ENCODE peak calls at places on chromosomes 2 and 18, in five cellular contexts. One of them, this sample, is unnamed.
A peak's percentile ranks its signal among the peaks of the same experiment; 100 is the strongest.

GRCh38 chr18:48605408-48605845 is 66.6 kb downstream of the CTIF start:
- DNase-seq in endothelial cell: peak; percentile 62
- DNase-seq in Panc1: no peak
- DNase-seq in GM10248: peak; percentile 61
- DNase-seq in fibroblast of the aortic adventitia: no peak
- DNase-seq in this sample: no peak

GRCh38 chr2:39266139-39266805 is 22.5 kb upstream of the CDKL4 start:
- DNase-seq in fibroblast of the aortic adventitia: no peak
- DNase-seq in endothelial cell: no peak
- DNase-seq in Panc1: no peak
- DNase-seq in GM10248: peak; percentile 24
- DNase-seq in this sample: peak; percentile 34

GRCh38 chr2:102621630-102622029 is 2.3 kb downstream of the SLC9A2 start:
- DNase-seq in endothelial cell: no peak
- DNase-seq in fibroblast of the aortic adventitia: no peak
- DNase-seq in GM10248: no peak
- DNase-seq in Panc1: no peak
- DNase-seq in this sample: no peak

GRCh38 chr2:125456851-125457250 is 1199.1 kb upstream of the GYPC start:
- DNase-seq in fibroblast of the aortic adventitia: no peak
- DNase-seq in Panc1: no peak
- DNase-seq in endothelial cell: no peak
- DNase-seq in GM10248: no peak
- DNase-seq in this sample: no peak

GRCh38 chr2:869357-869871 is 81.2 kb upstream of the SNTG2 start:
- DNase-seq in endothelial cell: no peak
- DNase-seq in Panc1: no peak
- DNase-seq in GM10248: no peak
- DNase-seq in fibroblast of the aortic adventitia: no peak
- DNase-seq in this sample: no peak

GRCh38 chr2:160381425-160381951 is 112.1 kb downstream of the RBMS1 start:
- DNase-seq in fibroblast of the aortic adventitia: peak; percentile 88
- DNase-seq in GM10248: no peak
- DNase-seq in endothelial cell: no peak
- DNase-seq in Panc1: no peak
- DNase-seq in this sample: no peak

GRCh38 chr2:96534701-96535181 is 1.8 kb upstream of the ARID5A start:
- DNase-seq in fibroblast of the aortic adventitia: no peak
- DNase-seq in Panc1: no peak
- DNase-seq in endothelial cell: no peak
- DNase-seq in GM10248: no peak
- DNase-seq in this sample: no peak

GRCh38 chr2:191319181-191319580 is 74.0 kb downstream of the MYO1B start:
- DNase-seq in GM10248: no peak
- DNase-seq in Panc1: no peak
- DNase-seq in endothelial cell: no peak
- DNase-seq in fibroblast of the aortic adventitia: peak; percentile 46
- DNase-seq in this sample: no peak

GRCh38 chr2:3129867-3130266 is 247.8 kb downstream of the EIPR1 start:
- DNase-seq in Panc1: no peak
- DNase-seq in fibroblast of the aortic adventitia: no peak
- DNase-seq in endothelial cell: no peak
- DNase-seq in GM10248: no peak
- DNase-seq in this sample: no peak

GRCh38 chr2:71598526-71598925 is 145.2 kb downstream of the DYSF start:
- DNase-seq in Panc1: no peak
- DNase-seq in endothelial cell: no peak
- DNase-seq in fibroblast of the aortic adventitia: no peak
- DNase-seq in GM10248: no peak
- DNase-seq in this sample: no peak

GRCh38 chr2:102509749-102510148 is 36.7 kb downstream of the SLC9A4 start:
- DNase-seq in GM10248: no peak
- DNase-seq in endothelial cell: no peak
- DNase-seq in fibroblast of the aortic adventitia: peak; percentile 56
- DNase-seq in Panc1: no peak
- DNase-seq in this sample: peak; percentile 26

GRCh38 chr2:73291093-73291460 is 2.3 kb downstream of the EGR4 start:
- DNase-seq in Panc1: no peak
- DNase-seq in GM10248: peak; percentile 74
- DNase-seq in fibroblast of the aortic adventitia: peak; percentile 45
- DNase-seq in endothelial cell: peak; percentile 72
- DNase-seq in this sample: peak; percentile 79

GRCh38 chr18:7575465-7576026 is 8.4 kb downstream of the PTPRM start:
- DNase-seq in GM10248: no peak
- DNase-seq in endothelial cell: no peak
- DNase-seq in Panc1: no peak
- DNase-seq in fibroblast of the aortic adventitia: peak; percentile 49
- DNase-seq in this sample: no peak

GRCh38 chr18:74288730-74289129 is 3.0 kb downstream of the CYB5A start:
- DNase-seq in endothelial cell: no peak
- DNase-seq in fibroblast of the aortic adventitia: peak; percentile 56
- DNase-seq in Panc1: no peak
- DNase-seq in GM10248: no peak
- DNase-seq in this sample: no peak

GRCh38 chr2:234840336-234840735 is 111.5 kb upstream of the SH3BP4 start:
- DNase-seq in endothelial cell: peak; percentile 42
- DNase-seq in fibroblast of the aortic adventitia: peak; percentile 97
- DNase-seq in GM10248: no peak
- DNase-seq in Panc1: peak; percentile 35
- DNase-seq in this sample: no peak

GRCh38 chr18:45806226-45806625 is 19.2 kb upstream of the SIGLEC15 start:
- DNase-seq in GM10248: no peak
- DNase-seq in fibroblast of the aortic adventitia: peak; percentile 86
- DNase-seq in endothelial cell: no peak
- DNase-seq in Panc1: no peak
- DNase-seq in this sample: no peak

GRCh38 chr2:207067476-207067875 is 98.3 kb downstream of the KLF7 start:
- DNase-seq in fibroblast of the aortic adventitia: no peak
- DNase-seq in endothelial cell: no peak
- DNase-seq in GM10248: no peak
- DNase-seq in Panc1: no peak
- DNase-seq in this sample: no peak

GRCh38 chr18:61702007-61702406 is 190.8 kb downstream of the RNF152 start:
- DNase-seq in Panc1: no peak
- DNase-seq in GM10248: no peak
- DNase-seq in fibroblast of the aortic adventitia: peak; percentile 83
- DNase-seq in endothelial cell: no peak
- DNase-seq in this sample: no peak

GRCh38 chr18:46696268-46696667 is 39.2 kb upstream of the LOXHD1 start:
- DNase-seq in GM10248: no peak
- DNase-seq in endothelial cell: no peak
- DNase-seq in Panc1: no peak
- DNase-seq in fibroblast of the aortic adventitia: no peak
- DNase-seq in this sample: no peak

GRCh38 chr2:168584934-168585333 is 128.9 kb downstream of the CERS6 start:
- DNase-seq in Panc1: no peak
- DNase-seq in endothelial cell: no peak
- DNase-seq in GM10248: no peak
- DNase-seq in fibroblast of the aortic adventitia: no peak
- DNase-seq in this sample: no peak

DNA sequence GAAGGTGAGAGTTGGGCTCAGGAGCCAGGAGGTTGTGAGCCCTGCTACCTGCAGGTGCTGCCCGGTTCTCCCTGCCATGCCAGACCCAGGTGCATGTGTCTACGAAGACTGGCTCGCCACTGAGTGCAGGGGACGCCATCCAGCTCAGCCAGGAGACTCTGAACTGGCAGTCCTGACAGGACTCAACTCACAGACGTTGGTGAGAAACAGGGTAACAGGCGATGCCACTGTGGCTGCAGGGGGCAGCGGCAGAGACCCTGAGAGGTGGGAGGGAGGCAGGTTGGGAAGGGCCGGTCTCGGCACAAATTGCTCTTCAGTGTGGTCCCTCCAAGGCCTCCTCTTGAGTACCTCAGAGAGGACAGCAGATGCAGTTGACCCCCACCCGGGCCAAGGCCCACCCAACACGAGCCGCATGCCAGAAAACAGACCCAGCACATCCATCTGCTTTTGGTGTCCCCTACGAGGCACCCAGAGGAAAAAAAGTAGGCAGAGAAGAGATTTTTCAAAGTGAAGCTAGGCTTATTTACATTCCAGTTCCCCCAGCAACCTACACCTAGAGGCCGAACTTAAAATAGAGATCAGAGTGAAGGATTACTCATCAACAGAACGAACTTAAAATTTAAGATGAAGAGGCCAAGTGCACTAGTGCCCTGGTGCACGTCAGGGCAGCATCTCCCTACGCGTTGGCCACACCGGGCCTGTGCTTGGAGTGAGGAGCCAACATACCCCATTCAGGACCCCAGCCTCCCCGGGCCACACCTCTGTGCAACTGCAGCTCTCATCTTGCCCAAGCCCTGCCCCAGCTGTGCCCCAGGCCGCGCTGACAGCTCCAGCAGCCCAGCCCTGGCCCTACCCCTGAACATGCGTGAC is 184.7 kb downstream of the SEPTIN10 start:
- DNase-seq in Panc1: no peak
- DNase-seq in fibroblast of the aortic adventitia: no peak
- DNase-seq in endothelial cell: no peak
- DNase-seq in GM10248: no peak
- DNase-seq in this sample: no peak
- TF ChIP-seq CTCF in Panc1: no peak
- TF ChIP-seq CTCF in fibroblast of the aortic adventitia: no peak
- TF ChIP-seq CTCF in endothelial cell: no peak
- TF ChIP-seq CTCF in GM10248: no peak
- TF ChIP-seq CTCF in this sample: no peak

GRCh38 chr2:75288760-75289159 is 89.4 kb upstream of the TACR1 start:
- DNase-seq in GM10248: no peak
- DNase-seq in fibroblast of the aortic adventitia: no peak
- DNase-seq in Panc1: no peak
- DNase-seq in endothelial cell: no peak
- DNase-seq in this sample: no peak

GRCh38 chr2:75287624-75288313 is 88.4 kb upstream of the TACR1 start:
- DNase-seq in fibroblast of the aortic adventitia: no peak
- DNase-seq in endothelial cell: no peak
- DNase-seq in GM10248: peak; percentile 23
- DNase-seq in Panc1: no peak
- DNase-seq in this sample: peak; percentile 15

GRCh38 chr2:75292826-75293225 is 93.5 kb upstream of the TACR1 start:
- DNase-seq in endothelial cell: no peak
- DNase-seq in fibroblast of the aortic adventitia: peak; percentile 87
- DNase-seq in GM10248: no peak
- DNase-seq in Panc1: no peak
- DNase-seq in this sample: no peak

GRCh38 chr2:75289771-75290170 is 90.5 kb upstream of the TACR1 start:
- DNase-seq in fibroblast of the aortic adventitia: peak; percentile 30
- DNase-seq in GM10248: no peak
- DNase-seq in endothelial cell: no peak
- DNase-seq in Panc1: no peak
- DNase-seq in this sample: no peak

DNA sequence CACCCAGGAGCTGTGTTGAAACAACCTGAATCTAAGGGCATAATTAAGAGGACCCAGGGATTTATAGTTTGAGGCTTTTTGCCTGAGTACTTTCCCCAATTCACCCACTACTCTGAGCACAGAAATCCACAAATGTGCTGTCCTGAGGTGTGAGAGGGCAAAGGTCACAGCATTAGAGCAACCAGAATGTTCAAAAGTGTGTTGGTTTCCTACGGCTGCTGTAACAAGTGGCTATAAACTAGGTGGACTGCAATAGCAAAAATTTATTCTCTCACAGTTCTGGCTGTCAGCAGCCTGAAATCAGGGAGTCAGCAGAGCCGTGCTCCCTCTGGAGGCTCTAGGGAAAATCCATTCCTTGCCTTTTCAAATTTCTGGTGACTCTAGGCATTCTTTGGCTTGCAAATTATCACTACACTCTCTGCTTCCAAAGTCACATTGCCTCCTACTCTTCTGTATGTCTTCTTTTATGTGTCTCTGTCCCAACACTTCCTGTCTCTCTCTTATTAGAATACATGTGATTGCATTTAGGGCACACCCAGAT is 91.3 kb upstream of the TACR1 start:
- DNase-seq in GM10248: no peak
- DNase-seq in endothelial cell: no peak
- DNase-seq in Panc1: no peak
- DNase-seq in fibroblast of the aortic adventitia: peak; percentile 54
- DNase-seq in this sample: no peak
- TF ChIP-seq CTCF in GM10248: no peak
- TF ChIP-seq CTCF in endothelial cell: no peak
- TF ChIP-seq CTCF in Panc1: peak; percentile 20
- TF ChIP-seq CTCF in fibroblast of the aortic adventitia: peak; percentile 69
- TF ChIP-seq CTCF in this sample: no peak

GRCh38 chr18:631560-631959 is 25.9 kb upstream of the TYMS start:
- DNase-seq in GM10248: no peak
- DNase-seq in fibroblast of the aortic adventitia: no peak
- DNase-seq in endothelial cell: no peak
- DNase-seq in Panc1: no peak
- DNase-seq in this sample: no peak

GRCh38 chr18:634551-635045 is 22.9 kb upstream of the TYMS start:
- DNase-seq in GM10248: no peak
- DNase-seq in Panc1: no peak
- DNase-seq in fibroblast of the aortic adventitia: peak; percentile 41
- DNase-seq in endothelial cell: no peak
- DNase-seq in this sample: no peak

GRCh38 chr18:627211-627610 is 30.2 kb upstream of the TYMS start:
- DNase-seq in GM10248: no peak
- DNase-seq in fibroblast of the aortic adventitia: peak; percentile 64
- DNase-seq in endothelial cell: no peak
- DNase-seq in Panc1: no peak
- DNase-seq in this sample: no peak

GRCh38 chr18:623760-624620 is 27.2 kb downstream of the CLUL1 start:
- DNase-seq in endothelial cell: peak; percentile 75
- DNase-seq in fibroblast of the aortic adventitia: peak; percentile 87
- DNase-seq in Panc1: no peak
- DNase-seq in GM10248: peak; percentile 55
- DNase-seq in this sample: peak; percentile 46

DNA sequence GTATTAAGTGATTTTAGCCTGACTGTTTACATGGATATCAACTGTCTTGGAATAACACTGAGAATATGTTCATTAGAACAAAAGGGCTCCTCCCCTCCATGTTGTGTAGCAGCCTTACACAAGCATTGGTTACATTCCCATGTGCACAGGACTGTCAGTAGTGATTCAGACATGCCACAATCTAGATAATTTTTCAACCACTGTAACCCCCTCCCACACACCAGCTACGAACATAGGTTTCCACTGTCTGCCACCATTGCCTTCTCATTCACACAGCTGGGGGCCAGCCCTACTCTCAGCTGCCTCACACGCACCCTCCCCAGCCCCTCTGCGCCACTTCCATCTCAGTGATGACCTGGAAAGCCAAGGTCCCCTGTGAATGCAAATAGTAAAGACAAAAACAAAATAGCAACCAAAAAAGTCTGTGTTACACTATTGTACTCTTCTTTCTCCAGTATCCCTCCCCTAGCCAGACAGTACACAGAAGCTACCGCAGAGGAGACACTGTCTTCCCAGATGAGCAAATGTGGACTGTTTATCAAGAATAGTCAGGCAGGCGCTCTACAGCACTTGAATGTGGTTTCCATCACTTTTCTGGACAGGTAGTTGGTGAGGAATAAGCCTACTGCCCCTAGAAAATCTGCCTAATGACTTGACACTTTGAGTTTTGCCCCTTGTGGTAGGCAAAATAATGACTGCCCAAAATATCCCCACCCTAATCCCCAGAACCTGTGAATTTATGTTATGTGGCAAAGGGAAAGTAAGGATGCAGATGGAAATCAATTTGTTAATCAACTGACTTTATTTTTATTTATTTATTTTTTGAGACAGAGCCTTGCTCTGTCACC is 27.9 kb upstream of the TYMS start:
- DNase-seq in fibroblast of the aortic adventitia: no peak
- DNase-seq in endothelial cell: no peak
- DNase-seq in GM10248: no peak
- DNase-seq in Panc1: no peak
- DNase-seq in this sample: no peak
- TF ChIP-seq CTCF in fibroblast of the aortic adventitia: peak; percentile 33
- TF ChIP-seq CTCF in endothelial cell: peak; percentile 58
- TF ChIP-seq CTCF in GM10248: no peak
- TF ChIP-seq CTCF in Panc1: no peak
- TF ChIP-seq CTCF in this sample: no peak

GRCh38 chr2:218516614-218517013 is 51.5 kb downstream of the USP37 start:
- DNase-seq in endothelial cell: no peak
- DNase-seq in GM10248: no peak
- DNase-seq in Panc1: no peak
- DNase-seq in fibroblast of the aortic adventitia: peak; percentile 9
- DNase-seq in this sample: no peak
- TF ChIP-seq CTCF in endothelial cell: peak; percentile 48
- TF ChIP-seq CTCF in GM10248: no peak
- TF ChIP-seq CTCF in Panc1: peak; percentile 49
- TF ChIP-seq CTCF in fibroblast of the aortic adventitia: peak; percentile 44
- TF ChIP-seq CTCF in this sample: peak; percentile 34